ENCODE peak calls at places on chromosomes 12 and 14, in five cellular contexts. One of them, this sample, is unnamed.

GRCh38 chr12:3556716-3557115 is 65.7 kb downstream of the PRMT8 start:
- DNase-seq in NCI-H1092 treated with DMSO at 0.1 percent for 48 hours: no peak
- DNase-seq in T47D: no peak
- DNase-seq in nephron progenitor cell: no peak
- DNase-seq in effector memory CD4-positive, alpha-beta T cell: no peak
- DNase-seq in this sample: no peak

GRCh38 chr12:3662516-3662915 is 90.4 kb downstream of the CRACR2A start:
- DNase-seq in NCI-H1092 treated with DMSO at 0.1 percent for 48 hours: no peak
- DNase-seq in T47D: no peak
- DNase-seq in nephron progenitor cell: no peak
- DNase-seq in effector memory CD4-positive, alpha-beta T cell: no peak
- DNase-seq in this sample: no peak

GRCh38 chr12:54991161-54991991 is 6.8 kb upstream of the TESPA1 start:
- DNase-seq in NCI-H1092 treated with DMSO at 0.1 percent for 48 hours: no peak
- DNase-seq in T47D: no peak
- DNase-seq in nephron progenitor cell: no peak
- DNase-seq in effector memory CD4-positive, alpha-beta T cell: no peak
- DNase-seq in this sample: no peak

GRCh38 chr14:23443411-23443812 is 8.0 kb upstream of the MYH7 start:
- DNase-seq in NCI-H1092 treated with DMSO at 0.1 percent for 48 hours: no peak
- DNase-seq in T47D: no peak
- DNase-seq in nephron progenitor cell: no peak
- DNase-seq in effector memory CD4-positive, alpha-beta T cell: no peak
- DNase-seq in this sample: no peak

GRCh38 chr12:53860426-53861223 is 78.0 kb upstream of the HOXC13 start:
- DNase-seq in NCI-H1092 treated with DMSO at 0.1 percent for 48 hours: no peak
- DNase-seq in T47D: no peak
- DNase-seq in nephron progenitor cell: no peak
- DNase-seq in effector memory CD4-positive, alpha-beta T cell: no peak
- DNase-seq in this sample: no peak

GRCh38 chr14:54366726-54367707 is 29.8 kb upstream of the CDKN3 start:
- DNase-seq in NCI-H1092 treated with DMSO at 0.1 percent for 48 hours: peak
- DNase-seq in T47D: peak
- DNase-seq in nephron progenitor cell: no peak
- DNase-seq in effector memory CD4-positive, alpha-beta T cell: no peak
- DNase-seq in this sample: peak

GRCh38 chr12:38508246-38508645 is 191.7 kb downstream of the ALG10B start:
- DNase-seq in NCI-H1092 treated with DMSO at 0.1 percent for 48 hours: no peak
- DNase-seq in T47D: no peak
- DNase-seq in nephron progenitor cell: peak
- DNase-seq in effector memory CD4-positive, alpha-beta T cell: no peak
- DNase-seq in this sample: no peak

GRCh38 chr12:3207858-3208257 is 130.7 kb downstream of the TSPAN9 start:
- DNase-seq in NCI-H1092 treated with DMSO at 0.1 percent for 48 hours: no peak
- DNase-seq in T47D: peak
- DNase-seq in nephron progenitor cell: no peak
- DNase-seq in effector memory CD4-positive, alpha-beta T cell: no peak
- DNase-seq in this sample: no peak

GRCh38 chr14:74216671-74217070 is 22.6 kb upstream of the VSX2 start:
- DNase-seq in NCI-H1092 treated with DMSO at 0.1 percent for 48 hours: no peak
- DNase-seq in T47D: no peak
- DNase-seq in nephron progenitor cell: no peak
- DNase-seq in effector memory CD4-positive, alpha-beta T cell: no peak
- DNase-seq in this sample: no peak

GRCh38 chr14:102949801-102950451 is 27.5 kb downstream of the AMN start:
- DNase-seq in NCI-H1092 treated with DMSO at 0.1 percent for 48 hours: peak
- DNase-seq in T47D: no peak
- DNase-seq in nephron progenitor cell: no peak
- DNase-seq in effector memory CD4-positive, alpha-beta T cell: no peak
- DNase-seq in this sample: no peak

GRCh38 chr12:110109037-110109836 is 14.9 kb upstream of the IFT81 start:
- DNase-seq in NCI-H1092 treated with DMSO at 0.1 percent for 48 hours: no peak
- DNase-seq in T47D: no peak
- DNase-seq in nephron progenitor cell: peak
- DNase-seq in effector memory CD4-positive, alpha-beta T cell: no peak
- DNase-seq in this sample: no peak